ENCODE peak calls at places on chromosomes 5 and 9, in six cellular contexts. S is caudate nucleus, C is dorsolateral prefrontal cortex, M is activated T-cell treated with anti-CD3 and anti-CD28 coated beads for 24 hours, I is iris pigment epithelial cell, T is EH. V is an unnamed sample.

GRCh38 chr9:92561374-92562329 is 25.9 kb upstream of the ECM2 start:
- DNase-seq in S (no peak), C (no peak), M (no peak), I (peak), T (peak), V (peak)

GRCh38 chr5:165304193-165304820 is 1798.9 kb downstream of the MAT2B start:
- DNase-seq in S (no peak), C (no peak), M (no peak), I (no peak), T (no peak), V (no peak)

GRCh38 chr5:6745706-6746217 is 32.5 kb downstream of the TENT4A start:
- DNase-seq in S (no peak), C (no peak), M (no peak), I (peak), T (peak), V (no peak)

GRCh38 chr5:135072357-135073247 is 38.6 kb upstream of the PITX1 start:
- DNase-seq in S (no peak), C (no peak), M (no peak), I (no peak), T (no peak), V (no peak)

GRCh38 chr5:112174959-112175594 is 244.0 kb downstream of the EPB41L4A start:
- DNase-seq in S (no peak), C (no peak), M (no peak), I (peak), T (peak), V (peak)

GRCh38 chr5:135449608-135450007 is 2.5 kb upstream of the DCANP1 start:
- DNase-seq in S (no peak), C (no peak), M (no peak), I (no peak), T (no peak), V (no peak)

GRCh38 chr5:56985941-56986630 is 34.2 kb upstream of the MIER3 start:
- DNase-seq in S (no peak), C (no peak), M (no peak), I (no peak), T (no peak), V (no peak)

GRCh38 chr5:135850231-135850630 is 15.8 kb downstream of the SLC25A48 start:
- DNase-seq in S (no peak), C (no peak), M (no peak), I (no peak), T (no peak), V (no peak)

GRCh38 chr5:19314840-19315239 is 673.2 kb downstream of the CDH18 start:
- DNase-seq in S (no peak), C (no peak), M (no peak), I (peak), T (no peak), V (no peak)

GRCh38 chr5:172800088-172800551 is 29.1 kb upstream of the DUSP1 start:
- DNase-seq in S (no peak), C (no peak), M (no peak), I (peak), T (peak), V (no peak)

GRCh38 chr9:35570709-35571108 is 34.4 kb upstream of the TESK1 start:
- DNase-seq in S (no peak), C (no peak), M (peak), I (no peak), T (no peak), V (no peak)

GRCh38 chr5:56638768-56639238 is 176.5 kb upstream of the MAP3K1 start:
- DNase-seq in S (no peak), C (no peak), M (no peak), I (no peak), T (no peak), V (no peak)

GRCh38 chr5:67971223-67971830 is 244.2 kb upstream of the PIK3R1 start:
- DNase-seq in S (no peak), C (no peak), M (no peak), I (peak), T (peak), V (peak)

GRCh38 chr5:153671653-153672346 is 181.3 kb downstream of the GRIA1 start:
- DNase-seq in S (no peak), C (no peak), M (no peak), I (no peak), T (no peak), V (no peak)

GRCh38 chr5:139689631-139690384 is 41.7 kb downstream of the CXXC5 start:
- DNase-seq in S (peak), C (no peak), M (no peak), I (peak), T (peak), V (no peak)

GRCh38 chr9:8610256-8610655 is 810.7 kb upstream of the DMAC1 start:
- DNase-seq in S (no peak), C (no peak), M (no peak), I (no peak), T (no peak), V (no peak)

GRCh38 chr5:129767927-129768380 is 20.1 kb downstream of the MINAR2 start:
- DNase-seq in S (peak), C (peak), M (peak), I (peak), T (peak), V (peak)

GRCh38 chr9:132883349-132884294 is 4.9 kb downstream of the SPACA9 start:
- DNase-seq in S (no peak), C (no peak), M (no peak), I (no peak), T (no peak), V (no peak)

GRCh38 chr9:124594215-124594614 is 87.0 kb upstream of the NR5A1 start:
- DNase-seq in S (no peak), C (no peak), M (no peak), I (no peak), T (no peak), V (no peak)

GRCh38 chr9:103798620-103799019 is 295.5 kb upstream of the SMC2 start:
- DNase-seq in S (no peak), C (no peak), M (no peak), I (peak), T (peak), V (no peak)

GRCh38 chr5:61322738-61323429 is 9.2 kb upstream of the ZSWIM6 start:
- DNase-seq in S (no peak), C (no peak), M (no peak), I (no peak), T (peak), V (no peak)

GRCh38 chr5:149062371-149063016 is 368 bp downstream of the SH3TC2 start:
- DNase-seq in S (no peak), C (no peak), M (no peak), I (peak), T (peak), V (no peak)

GRCh38 chr9:123983047-123983446 is 28.5 kb upstream of the LHX2 start:
- DNase-seq in S (no peak), C (no peak), M (no peak), I (no peak), T (no peak), V (no peak)

GRCh38 chr9:136185066-136185465 is 19.9 kb downstream of the LHX3 start:
- DNase-seq in S (no peak), C (no peak), M (no peak), I (no peak), T (no peak), V (no peak)

GRCh38 chr5:154138701-154139100 is 51.8 kb upstream of the GALNT10 start:
- DNase-seq in S (no peak), C (no peak), M (no peak), I (no peak), T (peak), V (no peak)

GRCh38 chr9:33778700-33779351 is 16.5 kb upstream of the PRSS3 start:
- DNase-seq in S (peak), C (peak), M (peak), I (peak), T (peak), V (peak)

GRCh38 chr5:79200573-79201183 is 35.3 kb upstream of the JMY start:
- DNase-seq in S (no peak), C (no peak), M (no peak), I (peak), T (peak), V (no peak)

GRCh38 chr9:38708759-38709158 is 11.2 kb downstream of the FAM240B start:
- DNase-seq in S (no peak), C (no peak), M (no peak), I (peak), T (peak), V (no peak)

GRCh38 chr5:3155717-3156116 is 404.2 kb upstream of the IRX2 start:
- DNase-seq in S (no peak), C (no peak), M (no peak), I (no peak), T (no peak), V (no peak)

GRCh38 chr5:120062515-120062917 is 401.6 kb upstream of the PRR16 start:
- DNase-seq in S (no peak), C (no peak), M (no peak), I (peak), T (peak), V (no peak)

GRCh38 chr5:174245506-174245905 is 200.0 kb downstream of the NSG2 start:
- DNase-seq in S (no peak), C (no peak), M (no peak), I (no peak), T (peak), V (no peak)

GRCh38 chr5:170278611-170279500 is 18.7 kb downstream of the LCP2 start:
- DNase-seq in S (peak), C (no peak), M (peak), I (no peak), T (no peak), V (no peak)

GRCh38 chr9:85223506-85224108 is 518.1 kb downstream of the AGTPBP1 start:
- DNase-seq in S (no peak), C (no peak), M (no peak), I (no peak), T (peak), V (no peak)